ENCODE peak calls at places on chromosomes 4 and X, in four cellular contexts. One of them, this sample, is unnamed.

GRCh38 chr4:158775091-158775651 is 6.3 kb downstream of the FNIP2 start:
- DNase-seq in naive thymus-derived CD4-positive, alpha-beta T cell: no peak
- DNase-seq in GM23248: peak
- DNase-seq in SJSA1: peak
- DNase-seq in this sample: peak

GRCh38 chr4:114180481-114180880 is 201.0 kb upstream of the ARSJ start:
- DNase-seq in GM23248: peak
- DNase-seq in SJSA1: peak
- DNase-seq in naive thymus-derived CD4-positive, alpha-beta T cell: peak
- DNase-seq in this sample: peak

GRCh38 chrX:107747596-107748161 is 27.9 kb downstream of the TSC22D3 start:
- DNase-seq in GM23248: peak
- DNase-seq in naive thymus-derived CD4-positive, alpha-beta T cell: no peak
- DNase-seq in SJSA1: peak
- DNase-seq in this sample: peak

GRCh38 chrX:17826609-17827496 is 34.2 kb downstream of the RAI2 start:
- DNase-seq in naive thymus-derived CD4-positive, alpha-beta T cell: no peak
- DNase-seq in SJSA1: no peak
- DNase-seq in GM23248: peak
- DNase-seq in this sample: peak

GRCh38 chr4:185779520-185779919 is 32.5 kb downstream of the SORBS2 start:
- DNase-seq in naive thymus-derived CD4-positive, alpha-beta T cell: no peak
- DNase-seq in GM23248: peak
- DNase-seq in SJSA1: peak
- DNase-seq in this sample: peak

GRCh38 chrX:108439961-108440696 is 491 bp downstream of the COL4A5 start:
- DNase-seq in GM23248: peak
- DNase-seq in SJSA1: no peak
- DNase-seq in naive thymus-derived CD4-positive, alpha-beta T cell: no peak
- DNase-seq in this sample: no peak

GRCh38 chr4:186144180-186144579 is 39.7 kb downstream of the FAM149A start:
- DNase-seq in SJSA1: peak
- DNase-seq in naive thymus-derived CD4-positive, alpha-beta T cell: no peak
- DNase-seq in GM23248: peak
- DNase-seq in this sample: peak

GRCh38 chr4:8308144-8308543 is 38.6 kb downstream of the HTRA3 start:
- DNase-seq in SJSA1: no peak
- DNase-seq in naive thymus-derived CD4-positive, alpha-beta T cell: no peak
- DNase-seq in GM23248: no peak
- DNase-seq in this sample: no peak

GRCh38 chr4:185128272-185129119 is 14.6 kb upstream of the SLC25A4 start:
- DNase-seq in GM23248: peak
- DNase-seq in SJSA1: peak
- DNase-seq in naive thymus-derived CD4-positive, alpha-beta T cell: no peak
- DNase-seq in this sample: no peak

GRCh38 chr4:24521544-24521943 is 62.8 kb downstream of the DHX15 start:
- DNase-seq in GM23248: peak
- DNase-seq in naive thymus-derived CD4-positive, alpha-beta T cell: no peak
- DNase-seq in SJSA1: no peak
- DNase-seq in this sample: no peak

GRCh38 chr4:111847256-111848108 is 297.8 kb upstream of the FAM241A start:
- DNase-seq in SJSA1: no peak
- DNase-seq in naive thymus-derived CD4-positive, alpha-beta T cell: no peak
- DNase-seq in GM23248: peak
- DNase-seq in this sample: no peak

GRCh38 chrX:40132751-40133150 is 35.0 kb upstream of the BCOR start:
- DNase-seq in SJSA1: peak
- DNase-seq in naive thymus-derived CD4-positive, alpha-beta T cell: no peak
- DNase-seq in GM23248: peak
- DNase-seq in this sample: peak

GRCh38 chr4:51997647-51998046 is 22.5 kb downstream of the LRRC66 start:
- DNase-seq in GM23248: no peak
- DNase-seq in SJSA1: no peak
- DNase-seq in naive thymus-derived CD4-positive, alpha-beta T cell: no peak
- DNase-seq in this sample: no peak

GRCh38 chr4:38132140-38132673 is 172.0 kb downstream of the PTTG2 start:
- DNase-seq in naive thymus-derived CD4-positive, alpha-beta T cell: peak
- DNase-seq in GM23248: peak
- DNase-seq in SJSA1: peak
- DNase-seq in this sample: peak

GRCh38 chr4:12488672-12489071 is 995.5 kb downstream of the RAB28 start:
- DNase-seq in naive thymus-derived CD4-positive, alpha-beta T cell: no peak
- DNase-seq in SJSA1: no peak
- DNase-seq in GM23248: no peak
- DNase-seq in this sample: no peak

GRCh38 chr4:28378109-28378830 is 1517.6 kb downstream of the STIM2 start:
- DNase-seq in GM23248: peak
- DNase-seq in SJSA1: no peak
- DNase-seq in naive thymus-derived CD4-positive, alpha-beta T cell: no peak
- DNase-seq in this sample: no peak

GRCh38 chr4:170671171-170671570 is 581.4 kb upstream of the AADAT start:
- DNase-seq in GM23248: no peak
- DNase-seq in naive thymus-derived CD4-positive, alpha-beta T cell: no peak
- DNase-seq in SJSA1: no peak
- DNase-seq in this sample: no peak

GRCh38 chr4:106048250-106048931 is 153.1 kb downstream of the NPNT start:
- DNase-seq in GM23248: no peak
- DNase-seq in naive thymus-derived CD4-positive, alpha-beta T cell: no peak
- DNase-seq in SJSA1: peak
- DNase-seq in this sample: no peak

GRCh38 chr4:145315828-145316227 is 135.4 kb upstream of the OTUD4 start:
- DNase-seq in naive thymus-derived CD4-positive, alpha-beta T cell: no peak
- DNase-seq in GM23248: peak
- DNase-seq in SJSA1: no peak
- DNase-seq in this sample: no peak

GRCh38 chr4:1021386-1022050 is 10.1 kb downstream of the FGFRL1 start:
- DNase-seq in naive thymus-derived CD4-positive, alpha-beta T cell: no peak
- DNase-seq in GM23248: no peak
- DNase-seq in SJSA1: no peak
- DNase-seq in this sample: no peak

GRCh38 chr4:144174401-144175067 is 34.0 kb upstream of the GYPA start:
- DNase-seq in SJSA1: peak
- DNase-seq in GM23248: peak
- DNase-seq in naive thymus-derived CD4-positive, alpha-beta T cell: peak
- DNase-seq in this sample: peak

GRCh38 chr4:37528161-37528560 is 158.0 kb downstream of the RELL1 start:
- DNase-seq in naive thymus-derived CD4-positive, alpha-beta T cell: no peak
- DNase-seq in GM23248: peak
- DNase-seq in SJSA1: no peak
- DNase-seq in this sample: no peak

GRCh38 chr4:22897520-22898108 is 204.9 kb downstream of the GBA3 start:
- DNase-seq in naive thymus-derived CD4-positive, alpha-beta T cell: peak
- DNase-seq in SJSA1: peak
- DNase-seq in GM23248: peak
- DNase-seq in this sample: no peak

GRCh38 chr4:169208516-169208915 is 62.2 kb downstream of the SH3RF1 start:
- DNase-seq in SJSA1: no peak
- DNase-seq in naive thymus-derived CD4-positive, alpha-beta T cell: no peak
- DNase-seq in GM23248: peak
- DNase-seq in this sample: peak

GRCh38 chr4:40194602-40195161 is 2.1 kb upstream of the RHOH start:
- DNase-seq in GM23248: no peak
- DNase-seq in naive thymus-derived CD4-positive, alpha-beta T cell: peak
- DNase-seq in SJSA1: no peak
- DNase-seq in this sample: peak

GRCh38 chr4:38785041-38785790 is 2.4 kb upstream of the TLR10 start:
- DNase-seq in naive thymus-derived CD4-positive, alpha-beta T cell: no peak
- DNase-seq in GM23248: no peak
- DNase-seq in SJSA1: no peak
- DNase-seq in this sample: no peak

GRCh38 chrX:139831689-139832456 is 101.0 kb downstream of the ATP11C start:
- DNase-seq in naive thymus-derived CD4-positive, alpha-beta T cell: no peak
- DNase-seq in SJSA1: peak
- DNase-seq in GM23248: peak
- DNase-seq in this sample: peak

GRCh38 chr4:104451573-104451972 is 43.1 kb downstream of the CXXC4 start:
- DNase-seq in naive thymus-derived CD4-positive, alpha-beta T cell: no peak
- DNase-seq in GM23248: no peak
- DNase-seq in SJSA1: no peak
- DNase-seq in this sample: no peak

GRCh38 chr4:13627185-13627605 is 330 bp downstream of the BOD1L1 start:
- DNase-seq in GM23248: no peak
- DNase-seq in naive thymus-derived CD4-positive, alpha-beta T cell: no peak
- DNase-seq in SJSA1: no peak
- DNase-seq in this sample: no peak

GRCh38 chrX:105150557-105150956 is 69.9 kb downstream of the TEX13A start:
- DNase-seq in GM23248: no peak
- DNase-seq in SJSA1: no peak
- DNase-seq in naive thymus-derived CD4-positive, alpha-beta T cell: no peak
- DNase-seq in this sample: no peak

GRCh38 chrX:150456941-150457340 is 93.8 kb downstream of the MAMLD1 start:
- DNase-seq in GM23248: no peak
- DNase-seq in SJSA1: no peak
- DNase-seq in naive thymus-derived CD4-positive, alpha-beta T cell: no peak
- DNase-seq in this sample: no peak

GRCh38 chr4:5553801-5554200 is 154.6 kb downstream of the EVC2 start:
- DNase-seq in GM23248: no peak
- DNase-seq in SJSA1: no peak
- DNase-seq in naive thymus-derived CD4-positive, alpha-beta T cell: no peak
- DNase-seq in this sample: no peak

GRCh38 chr4:151239608-151240007 is 37.4 kb upstream of the PRSS48 start:
- DNase-seq in SJSA1: no peak
- DNase-seq in naive thymus-derived CD4-positive, alpha-beta T cell: no peak
- DNase-seq in GM23248: no peak
- DNase-seq in this sample: no peak

GRCh38 chr4:105555409-105555808 is 3.0 kb downstream of the ARHGEF38 start:
- DNase-seq in GM23248: no peak
- DNase-seq in SJSA1: no peak
- DNase-seq in naive thymus-derived CD4-positive, alpha-beta T cell: no peak
- DNase-seq in this sample: no peak

GRCh38 chr4:150178161-150178560 is 99.9 kb downstream of the DCLK2 start:
- DNase-seq in naive thymus-derived CD4-positive, alpha-beta T cell: no peak
- DNase-seq in GM23248: no peak
- DNase-seq in SJSA1: no peak
- DNase-seq in this sample: peak

GRCh38 chr4:87353592-87353991 is 30.9 kb upstream of the HSD17B13 start:
- DNase-seq in SJSA1: peak
- DNase-seq in naive thymus-derived CD4-positive, alpha-beta T cell: peak
- DNase-seq in GM23248: peak
- DNase-seq in this sample: peak

GRCh38 chr4:18930487-18930886 is 908.9 kb upstream of the LCORL start:
- DNase-seq in SJSA1: no peak
- DNase-seq in GM23248: no peak
- DNase-seq in naive thymus-derived CD4-positive, alpha-beta T cell: no peak
- DNase-seq in this sample: no peak

GRCh38 chrX:19581786-19582185 is 66.5 kb upstream of the MAP3K15 start:
- DNase-seq in SJSA1: no peak
- DNase-seq in GM23248: no peak
- DNase-seq in naive thymus-derived CD4-positive, alpha-beta T cell: no peak
- DNase-seq in this sample: no peak
- H3K4me3 ChIP-seq in SJSA1: no peak
- H3K4me3 ChIP-seq in GM23248: no peak
- H3K4me3 ChIP-seq in naive thymus-derived CD4-positive, alpha-beta T cell: no peak
- H3K4me3 ChIP-seq in this sample: no peak

GRCh38 chrX:37755073-37755472 is 24.8 kb upstream of the CYBB start:
- DNase-seq in GM23248: no peak
- DNase-seq in SJSA1: no peak
- DNase-seq in naive thymus-derived CD4-positive, alpha-beta T cell: peak
- DNase-seq in this sample: no peak

GRCh38 chrX:37757082-37757481 is 22.8 kb upstream of the CYBB start:
- DNase-seq in naive thymus-derived CD4-positive, alpha-beta T cell: no peak
- DNase-seq in GM23248: no peak
- DNase-seq in SJSA1: no peak
- DNase-seq in this sample: no peak

GRCh38 chrX:37754518-37754917 is 25.3 kb upstream of the CYBB start:
- DNase-seq in GM23248: no peak
- DNase-seq in SJSA1: no peak
- DNase-seq in naive thymus-derived CD4-positive, alpha-beta T cell: no peak
- DNase-seq in this sample: no peak

GRCh38 chrX:37752941-37753340 is 26.9 kb upstream of the CYBB start:
- DNase-seq in naive thymus-derived CD4-positive, alpha-beta T cell: no peak
- DNase-seq in SJSA1: no peak
- DNase-seq in GM23248: no peak
- DNase-seq in this sample: no peak

DNA sequence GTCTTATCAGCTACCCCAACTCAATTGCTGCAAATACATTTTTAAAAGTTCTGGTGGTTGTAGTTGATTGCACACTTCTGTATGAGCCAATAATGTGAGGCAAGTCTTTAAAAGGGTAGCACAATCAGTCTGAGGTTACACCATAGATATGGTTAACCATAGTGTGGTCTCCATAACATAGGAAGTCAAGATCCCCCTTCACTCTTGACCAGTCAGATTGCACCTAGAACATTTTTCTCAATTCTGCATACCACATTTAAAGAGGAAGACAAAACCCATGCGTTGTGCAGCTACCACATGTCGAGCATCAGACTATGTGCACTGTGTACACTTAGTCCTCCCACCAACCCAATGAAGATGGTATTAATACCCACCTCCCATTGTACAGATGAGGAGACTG is 26.5 kb upstream of the CYBB start:
- DNase-seq in SJSA1: no peak
- DNase-seq in naive thymus-derived CD4-positive, alpha-beta T cell: no peak
- DNase-seq in GM23248: no peak
- DNase-seq in this sample: no peak
- H3K4me3 ChIP-seq in SJSA1: no peak
- H3K4me3 ChIP-seq in naive thymus-derived CD4-positive, alpha-beta T cell: peak
- H3K4me3 ChIP-seq in GM23248: no peak
- H3K4me3 ChIP-seq in this sample: no peak

DNA sequence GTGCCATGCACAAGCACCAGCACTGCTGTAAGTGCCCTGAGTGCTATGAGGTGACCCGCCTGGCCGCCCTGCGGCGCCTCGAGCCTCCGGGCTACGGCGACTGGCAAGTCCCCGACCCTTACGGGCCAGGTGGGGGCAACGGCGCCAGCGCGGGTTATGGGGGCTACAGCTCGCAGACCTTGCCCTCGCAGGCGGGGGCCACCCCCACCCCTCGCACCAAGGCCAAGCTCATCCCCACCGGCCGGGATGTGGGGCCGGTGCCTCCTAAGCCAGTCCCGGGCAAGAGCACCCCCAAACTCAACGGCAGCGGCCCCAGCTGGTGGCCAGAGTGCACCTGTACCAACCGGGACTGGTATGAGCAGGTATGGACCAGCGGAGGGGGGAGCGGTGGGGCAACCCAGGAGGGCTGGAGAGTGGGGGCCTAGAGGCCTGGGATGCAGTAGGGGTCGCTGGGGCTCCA is 592 bp downstream of the DLG3 start:
- DNase-seq in naive thymus-derived CD4-positive, alpha-beta T cell: no peak
- DNase-seq in GM23248: no peak
- DNase-seq in SJSA1: no peak
- DNase-seq in this sample: no peak
- H3K4me3 ChIP-seq in naive thymus-derived CD4-positive, alpha-beta T cell: no peak
- H3K4me3 ChIP-seq in GM23248: no peak
- H3K4me3 ChIP-seq in SJSA1: no peak
- H3K4me3 ChIP-seq in this sample: no peak

DNA sequence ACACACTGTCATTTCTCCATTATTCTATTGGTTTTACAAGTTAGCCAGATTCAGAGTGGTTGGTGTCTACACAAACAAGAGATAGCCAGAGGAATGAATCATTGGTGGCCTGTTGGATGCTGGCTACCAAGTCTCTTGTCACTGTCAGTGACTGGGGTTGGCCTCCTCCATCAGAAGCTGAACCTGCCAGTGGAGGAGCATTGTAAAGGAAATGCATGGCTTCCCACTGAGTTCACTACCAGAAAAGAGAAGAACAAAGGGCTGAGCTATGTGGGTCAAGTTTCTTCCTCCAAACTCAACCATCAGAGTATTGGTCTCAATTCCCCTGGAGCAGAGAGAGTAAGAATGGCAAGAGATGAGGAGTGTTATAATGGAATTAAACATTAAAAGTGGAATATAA is 26.5 kb upstream of the ANKRD50 start:
- DNase-seq in GM23248: no peak
- DNase-seq in SJSA1: no peak
- DNase-seq in naive thymus-derived CD4-positive, alpha-beta T cell: no peak
- DNase-seq in this sample: no peak
- H3K4me3 ChIP-seq in GM23248: no peak
- H3K4me3 ChIP-seq in SJSA1: no peak
- H3K4me3 ChIP-seq in naive thymus-derived CD4-positive, alpha-beta T cell: no peak
- H3K4me3 ChIP-seq in this sample: no peak